ENCODE peak calls at places on chromosomes 4 and X, in seven cellular contexts. P is tibial artery, W is stomach, R is adrenal gland, E is bronchial epithelial cell, G is fibroblast of mammary gland, A is colonic mucosa. Q is an unnamed sample.

GRCh38 chr4:30719363-30720020 is 677 bp upstream of the PCDH7 start:
- DNase-seq in A (peak; percentile 45), G (peak; percentile 52), W (peak; percentile 52), P (peak; percentile 72), E (peak; percentile 47), R (peak; percentile 58), Q (no peak)

GRCh38 chr4:154506253-154506652 is 14.7 kb upstream of the DCHS2 start:
- DNase-seq in G (peak; percentile 53), P (no peak), E (peak; percentile 57), A (no peak), R (no peak), W (no peak), Q (no peak)

GRCh38 chr4:40594261-40595178 is 35.1 kb downstream of the RBM47 start:
- DNase-seq in G (peak; percentile 80), P (no peak), E (peak; percentile 65), R (peak; percentile 86), W (no peak), A (no peak), Q (no peak)

GRCh38 chr4:153181293-153182080 is 22.8 kb upstream of the TRIM2 start:
- DNase-seq in P (no peak), E (peak; percentile 49), G (peak; percentile 29), A (no peak), R (no peak), W (no peak), Q (peak; percentile 11)

GRCh38 chr4:871484-871883 is 45.6 kb upstream of the CPLX1 start:
- DNase-seq in A (no peak), G (no peak), W (no peak), E (no peak), P (no peak), R (no peak), Q (no peak)

GRCh38 chr4:77225022-77225421 is 68.0 kb downstream of the CCNG2 start:
- DNase-seq in E (no peak), G (no peak), R (no peak), A (no peak), W (no peak), P (no peak), Q (no peak)

GRCh38 chr4:162706051-162706450 is 460.6 kb downstream of the NAF1 start:
- DNase-seq in R (no peak), P (no peak), W (no peak), G (no peak), E (no peak), A (no peak), Q (no peak)

GRCh38 chr4:185734214-185734613 is 77.8 kb downstream of the SORBS2 start:
- DNase-seq in W (no peak), E (no peak), G (no peak), P (no peak), R (no peak), A (no peak), Q (no peak)

GRCh38 chr4:77586953-77587383 is 18.7 kb upstream of the CXCL13 start:
- DNase-seq in A (no peak), P (no peak), G (peak; percentile 56), R (no peak), E (peak; percentile 100), W (no peak), Q (no peak)

GRCh38 chr4:104772849-104773248 is 278.2 kb upstream of the CXXC4 start:
- DNase-seq in A (no peak), G (no peak), E (no peak), R (no peak), W (no peak), P (no peak), Q (no peak)

GRCh38 chr4:115678425-115678941 is 565.1 kb upstream of the NDST4 start:
- DNase-seq in W (no peak), E (no peak), A (no peak), P (no peak), G (no peak), R (no peak), Q (no peak)

GRCh38 chrX:42714981-42715688 is 62.8 kb downstream of the PPP1R2C start:
- DNase-seq in G (no peak), E (peak; percentile 58), A (peak; percentile 66), P (peak; percentile 30), W (peak; percentile 79), R (peak; percentile 76), Q (no peak)

GRCh38 chr4:26992657-26993361 is 132.2 kb downstream of the STIM2 start:
- DNase-seq in G (peak; percentile 70), P (peak; percentile 24), W (no peak), E (peak; percentile 22), R (peak; percentile 63), A (no peak), Q (no peak)

GRCh38 chr4:184384056-184384809 is 90.1 kb downstream of the IRF2 start:
- DNase-seq in P (peak; percentile 72), E (peak; percentile 91), A (peak; percentile 63), W (peak; percentile 78), R (peak; percentile 82), G (peak; percentile 93), Q (peak; percentile 55)

GRCh38 chrX:87409113-87409841 is 108.3 kb upstream of the KLHL4 start:
- DNase-seq in R (peak; percentile 94), W (no peak), A (peak; percentile 18), G (peak; percentile 89), P (peak; percentile 31), E (peak; percentile 45), Q (no peak)

GRCh38 chr4:177380730-177381287 is 61.4 kb downstream of the AGA start:
- DNase-seq in G (peak; percentile 10), R (no peak), W (no peak), E (no peak), P (no peak), A (no peak), Q (no peak)

DNA sequence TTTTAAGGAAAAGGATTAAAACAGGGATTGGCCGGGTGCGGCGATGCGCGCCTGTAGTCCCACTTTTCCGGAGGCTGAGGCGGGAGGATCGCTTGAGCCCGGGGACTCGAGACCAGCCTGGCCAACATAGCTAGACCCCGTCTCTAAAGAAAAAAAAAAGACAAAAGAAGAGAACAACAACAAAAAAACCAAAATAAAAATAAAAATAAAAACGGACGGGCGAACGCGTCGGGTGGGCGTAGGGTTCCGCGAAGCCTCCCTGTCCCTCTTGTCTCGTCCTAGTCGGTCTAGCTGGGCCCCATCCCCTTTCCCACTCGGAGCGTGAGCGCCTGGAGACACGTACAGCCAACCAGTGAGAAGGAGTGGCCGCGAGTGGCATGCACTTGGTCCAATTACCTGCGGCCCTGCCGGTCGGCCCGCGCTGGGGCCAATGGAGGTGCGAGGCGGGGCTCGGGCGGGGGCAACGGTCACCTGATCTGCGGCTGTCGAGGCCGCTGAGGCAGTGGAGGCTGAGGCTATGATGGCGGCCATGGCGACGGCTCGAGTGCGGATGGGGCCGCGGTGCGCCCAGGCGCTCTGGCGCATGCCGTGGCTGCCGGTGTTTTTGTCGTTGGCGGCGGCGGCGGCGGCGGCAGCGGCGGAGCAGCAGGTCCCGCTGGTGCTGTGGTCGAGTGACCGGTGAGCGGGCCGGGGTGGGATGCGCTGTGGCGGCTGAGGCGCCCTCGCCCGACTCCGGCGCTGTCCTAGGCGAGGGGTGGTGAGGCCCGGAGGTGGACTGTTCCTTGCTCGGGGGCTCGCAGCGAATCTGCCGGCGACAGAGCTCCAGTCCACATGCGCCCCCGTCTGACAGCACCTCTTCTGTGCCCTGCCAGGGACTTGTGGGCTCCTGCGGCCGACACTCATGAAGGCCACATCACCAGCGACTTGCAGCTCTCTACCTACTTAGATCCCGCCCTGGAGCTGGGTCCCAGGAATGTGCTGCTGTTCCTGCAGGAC is at the start of gene ATP6AP1:
- DNase-seq in A (peak; percentile 91), W (peak; percentile 93), R (peak; percentile 98), E (peak; percentile 75), G (peak; percentile 92), P (peak; percentile 92), Q (peak; percentile 61)
- TF ChIP-seq CTCF in A (no peak), W (no peak), R (no peak), E (peak; percentile 10), G (no peak), P (no peak), Q (no peak)

GRCh38 chr4:38802561-38803355 is 1.8 kb downstream of the TLR1 start:
- DNase-seq in E (no peak), A (no peak), P (no peak), W (no peak), G (no peak), R (no peak), Q (no peak)
- H3K4me3 ChIP-seq in E (no peak overlapping the region), A (no peak overlapping the region), P (peak overlapping the region; percentile 20), W (peak overlapping the region; percentile 33), G (no peak overlapping the region), R (peak overlapping the region; percentile 43), Q (no peak overlapping the region)

GRCh38 chr4:90292438-90292837 is 165.2 kb downstream of the CCSER1 start:
- DNase-seq in W (no peak), P (no peak), G (no peak), A (no peak), E (no peak), R (no peak), Q (no peak)

GRCh38 chr4:90293320-90293719 is 166.1 kb downstream of the CCSER1 start:
- DNase-seq in R (no peak), G (peak; percentile 32), P (no peak), W (no peak), A (no peak), E (peak; percentile 8), Q (no peak)
- TF ChIP-seq CTCF in R (no peak), G (peak; percentile 47), P (no peak), W (no peak), A (peak; percentile 50), E (no peak), Q (peak; percentile 36)

DNA sequence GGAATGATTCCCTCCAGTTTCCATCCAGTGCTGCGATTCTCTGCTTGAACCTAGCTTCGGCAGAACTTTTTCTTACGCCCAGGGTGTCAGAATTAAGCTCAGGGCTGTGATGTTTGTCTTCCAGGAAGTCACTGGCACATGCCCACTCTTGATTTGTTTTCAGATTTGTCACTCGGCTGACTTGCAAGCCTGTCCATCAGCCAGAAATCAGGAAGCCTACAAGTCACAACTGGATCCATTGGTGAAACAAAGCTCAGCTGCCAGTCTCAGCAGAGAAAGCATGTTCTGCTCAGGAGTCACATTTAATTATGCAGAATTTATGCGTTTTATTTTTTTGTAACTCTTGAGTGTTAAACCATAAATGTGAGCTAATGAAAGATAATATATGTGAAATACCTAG is 38.2 kb upstream of the PNPLA4 start:
- DNase-seq in P (no peak), W (no peak), E (peak; percentile 67), G (no peak), A (no peak), R (no peak), Q (no peak)
- H3K4me3 ChIP-seq in P (no peak overlapping the region), W (no peak overlapping the region), E (no peak overlapping the region), G (no peak overlapping the region), A (no peak overlapping the region), R (no peak overlapping the region), Q (no peak overlapping the region)

GRCh38 chrX:19904778-19905367 is 17.5 kb upstream of the SH3KBP1 start:
- DNase-seq in W (no peak), P (no peak), A (no peak), R (no peak), G (peak; percentile 57), E (peak; percentile 71), Q (no peak)
- TF ChIP-seq CTCF in W (peak; percentile 69), P (peak; percentile 58), A (peak; percentile 74), R (peak; percentile 42), G (peak; percentile 73), E (peak; percentile 69), Q (peak; percentile 74)

GRCh38 chr4:81214518-81215218 is 354 bp downstream of the PRKG2 start:
- DNase-seq in E (no peak), P (no peak), R (no peak), W (no peak), A (peak; percentile 22), G (peak; percentile 27), Q (no peak)
- H3K4me3 ChIP-seq in E (peak overlapping the region; percentile 45), P (peak overlapping the region; percentile 37), R (no peak overlapping the region), W (peak overlapping the region; percentile 53), A (peak overlapping the region; percentile 34), G (peak overlapping the region; percentile 56), Q (peak overlapping the region; percentile 52)